ENCODE peak calls at places on chromosomes 2 and 18, in nine cellular contexts. M is hepatocyte, A is HCT116, W is OCI-LY7, Q is PC-3, B is GM23338, K is GM23248, G is SK-N-SH, R is MM.1S. N is an unnamed sample.

GRCh38 chr2:28604284-28604843 is 108.5 kb downstream of the PLB1 start:
- DNase-seq in M (no peak), G (no peak), K (no peak), Q (peak; percentile 56), B (no peak), W (no peak), A (no peak), R (no peak), N (no peak)

GRCh38 chr2:234615643-234616356 is 118.9 kb upstream of the ARL4C start:
- DNase-seq in K (no peak), G (no peak), Q (peak; percentile 7), A (no peak), M (no peak), B (no peak), W (no peak), R (no peak), N (no peak)

GRCh38 chr2:200787351-200788128 is 24.2 kb upstream of the BZW1 start:
- DNase-seq in W (no peak), G (no peak), R (no peak), K (peak; percentile 94), Q (peak; percentile 96), A (no peak), M (peak; percentile 58), B (no peak), N (no peak)

GRCh38 chr18:49082714-49083688 is 132.2 kb upstream of the SMAD7 start:
- DNase-seq in W (no peak), B (no peak), K (no peak), Q (peak; percentile 16), M (no peak), A (no peak), R (no peak), G (no peak), N (no peak)

GRCh38 chr2:103167599-103167998 is 405.8 kb downstream of the TMEM182 start:
- DNase-seq in R (no peak), B (no peak), M (no peak), G (no peak), Q (no peak), W (no peak), A (no peak), K (no peak), N (no peak)

GRCh38 chr2:19711470-19712372 is 190.1 kb downstream of the TTC32 start:
- DNase-seq in G (no peak), R (peak; percentile 9), A (peak; percentile 38), B (peak; percentile 63), Q (peak; percentile 96), K (peak; percentile 99), W (no peak), M (peak; percentile 57), N (peak; percentile 74)

GRCh38 chr2:152622228-152622627 is 95.0 kb downstream of the PRPF40A start:
- DNase-seq in W (no peak), G (no peak), R (no peak), A (no peak), M (no peak), B (no peak), Q (no peak), K (no peak), N (no peak)

GRCh38 chr2:88451647-88452150 is 794 bp downstream of the FOXI3 start:
- DNase-seq in B (peak; percentile 60), K (peak; percentile 15), R (peak; percentile 17), A (no peak), W (no peak), G (no peak), M (no peak), Q (no peak), N (no peak)

GRCh38 chr2:197001921-197002320 is 75.4 kb upstream of the PGAP1 start:
- DNase-seq in A (no peak), W (no peak), K (no peak), M (no peak), R (no peak), G (no peak), B (no peak), Q (no peak), N (no peak)

GRCh38 chr2:30871980-30872789 is 64.9 kb upstream of the CAPN13 start:
- DNase-seq in B (peak; percentile 35), G (no peak), M (no peak), R (no peak), A (no peak), K (no peak), W (no peak), Q (no peak), N (peak; percentile 78)

GRCh38 chr2:30869988-30870387 is 62.7 kb upstream of the CAPN13 start:
- DNase-seq in A (no peak), G (no peak), M (no peak), Q (no peak), R (no peak), K (no peak), B (peak; percentile 23), W (no peak), N (no peak)

GRCh38 chr2:30871440-30871839 is 64.2 kb upstream of the CAPN13 start:
- DNase-seq in A (no peak), K (no peak), M (no peak), R (no peak), Q (no peak), G (peak; percentile 85), B (no peak), W (no peak), N (no peak)

GRCh38 chr2:30877833-30878232 is 70.6 kb upstream of the CAPN13 start:
- DNase-seq in K (no peak), R (no peak), M (no peak), W (no peak), G (no peak), Q (no peak), A (no peak), B (no peak), N (no peak)

DNA sequence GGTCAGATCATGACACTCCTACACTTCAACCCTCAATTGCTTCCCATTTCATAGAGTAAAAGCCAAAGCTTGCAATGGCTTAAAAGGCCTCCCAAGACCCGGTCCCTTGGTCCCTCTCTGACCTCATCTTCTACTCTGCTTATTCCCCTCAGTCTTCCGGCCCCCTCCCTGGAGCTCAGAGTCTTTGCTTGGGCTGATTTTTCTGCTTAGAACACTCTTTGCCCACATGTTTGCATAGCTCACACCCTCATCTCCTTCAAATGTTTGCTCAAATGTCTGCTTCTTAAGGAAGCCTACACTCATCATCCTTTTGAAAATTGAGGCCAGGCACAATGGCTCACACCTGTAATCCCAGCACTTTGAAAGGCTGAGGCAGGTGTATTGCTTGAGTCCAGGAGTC is 65.6 kb upstream of the CAPN13 start:
- DNase-seq in K (no peak), W (no peak), B (no peak), G (no peak), Q (no peak), M (no peak), R (no peak), A (no peak), N (no peak)
- H2AFZ ChIP-seq in K (no peak overlapping the region), W (no peak overlapping the region), B (no peak overlapping the region), G (no peak overlapping the region), Q (no peak overlapping the region), M (no peak overlapping the region), R (no peak overlapping the region), A (no peak overlapping the region), N (no peak overlapping the region)

GRCh38 chr18:62881509-62882016 is 166.2 kb downstream of the PHLPP1 start:
- DNase-seq in A (peak; percentile 79), Q (peak; percentile 92), R (no peak), G (no peak), M (no peak), B (no peak), K (peak; percentile 97), W (no peak), N (no peak)
- TF ChIP-seq EZH2phosphoT487 in A (no peak), Q (no peak), R (no peak), G (no peak), M (no peak), B (no peak), K (no peak), W (no peak), N (no peak)

GRCh38 chr2:61993422-61994024 is 88.0 kb downstream of the COMMD1 start:
- DNase-seq in A (peak; percentile 38), M (peak; percentile 53), Q (peak; percentile 68), K (peak; percentile 65), R (peak; percentile 35), W (peak; percentile 80), G (peak; percentile 57), B (peak; percentile 61), N (peak; percentile 55)

GRCh38 chr2:61984682-61985081 is 79.2 kb downstream of the COMMD1 start:
- DNase-seq in B (no peak), G (no peak), R (no peak), Q (no peak), M (no peak), K (no peak), W (no peak), A (no peak), N (no peak)

DNA sequence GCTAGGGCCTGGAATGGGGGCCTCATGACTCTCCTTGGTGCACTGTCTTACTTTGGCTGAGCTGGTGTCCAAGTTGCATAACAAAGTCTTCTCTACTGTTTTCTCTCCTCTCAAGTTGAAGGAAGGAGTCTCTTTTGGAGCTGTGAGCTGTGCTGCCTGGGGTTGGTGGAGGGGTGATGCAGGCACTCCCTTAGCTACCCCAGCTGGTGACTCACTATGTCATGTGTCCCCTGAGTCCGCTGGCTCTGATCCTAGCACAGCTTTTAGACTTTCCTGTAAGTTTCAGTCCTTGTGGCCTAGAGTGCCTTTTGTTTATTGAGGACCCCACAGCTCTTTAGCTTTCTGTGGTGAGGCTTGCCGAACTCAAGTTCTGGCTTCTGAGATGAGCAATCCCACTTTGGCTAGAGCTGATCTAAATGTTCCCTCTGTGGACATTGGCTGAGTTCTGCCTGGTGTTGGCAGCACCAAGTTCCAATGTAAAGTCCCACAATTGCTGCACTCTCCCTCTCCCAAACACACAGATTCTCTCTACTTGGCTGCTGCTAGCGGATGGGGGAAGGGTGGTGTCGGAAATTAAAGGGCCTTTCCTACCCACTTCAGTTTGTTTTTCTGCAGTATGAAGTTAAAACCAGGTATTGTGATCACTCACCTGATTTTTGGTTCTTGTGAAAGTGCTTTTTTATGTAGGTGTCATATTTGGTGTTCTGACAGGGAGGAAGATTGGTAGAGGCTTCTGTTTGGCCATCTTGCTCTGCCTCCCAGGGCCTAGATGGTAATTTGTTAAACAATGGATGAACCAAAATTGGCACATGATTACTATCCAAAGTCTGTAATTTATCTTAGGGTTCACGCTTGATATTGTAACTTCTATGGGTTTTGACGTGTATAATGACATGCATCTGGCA is 83.2 kb downstream of the COMMD1 start:
- DNase-seq in Q (no peak), M (no peak), A (no peak), B (no peak), R (no peak), G (no peak), K (peak; percentile 16), W (no peak), N (no peak)
- H3K79me2 ChIP-seq in Q (no peaks in the 10 kb centered on the region), M (peaks cover 13% of the 10 kb centered on the region), A (no peaks in the 10 kb centered on the region), B (peaks cover 4% of the 10 kb centered on the region), R (no peaks in the 10 kb centered on the region), G (peaks cover 4% of the 10 kb centered on the region), K (peaks cover 13% of the 10 kb centered on the region), W (no peaks in the 10 kb centered on the region), N (peaks cover 2% of the 10 kb centered on the region)

GRCh38 chr18:73636355-73636754 is 511.3 kb downstream of the FBXO15 start:
- DNase-seq in B (no peak), M (no peak), G (no peak), Q (no peak), W (no peak), A (no peak), K (peak; percentile 7), R (no peak), N (no peak)

GRCh38 chr18:73639788-73640187 is 507.8 kb downstream of the FBXO15 start:
- DNase-seq in K (no peak), A (no peak), R (no peak), G (no peak), W (no peak), B (no peak), M (no peak), Q (no peak), N (no peak)

DNA sequence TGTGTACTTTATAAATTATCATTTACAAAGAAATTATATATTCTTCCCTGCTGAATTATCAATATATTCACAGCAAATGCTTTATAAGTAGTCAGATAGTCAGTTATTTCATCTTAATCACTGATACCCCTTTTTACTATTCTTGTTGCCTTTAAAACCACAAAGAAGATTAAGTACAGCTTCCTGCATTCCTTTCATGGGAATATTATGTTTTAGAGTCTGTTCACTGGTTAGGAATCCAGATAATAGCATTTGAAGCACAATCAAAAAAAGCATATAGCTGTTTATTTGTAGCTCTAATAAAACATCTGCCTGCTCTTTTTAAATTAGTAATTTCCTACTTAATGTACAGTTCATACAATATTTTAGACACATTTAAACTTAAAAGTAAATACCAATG is 508.9 kb downstream of the FBXO15 start:
- DNase-seq in R (no peak), W (no peak), G (no peak), B (no peak), Q (peak; percentile 33), A (no peak), K (peak; percentile 38), M (no peak), N (no peak)
- H2AFZ ChIP-seq in R (no peak overlapping the region), W (no peak overlapping the region), G (no peak overlapping the region), B (no peak overlapping the region), Q (no peak overlapping the region), A (no peak overlapping the region), K (no peak overlapping the region), M (no peak overlapping the region), N (no peak overlapping the region)